ENCODE peak calls at places on chromosomes 16 and 17, in nine cellular contexts. B, Z, L, J, G, H, U, D and C are unnamed samples.

GRCh38 chr16:73878616-73879015 is 418.0 kb upstream of the PSMD7 start:
- DNase-seq in D (peak), H (no peak), Z (peak), B (no peak), L (peak), J (peak), U (no peak), G (no peak), C (peak)

GRCh38 chr17:63240106-63240505 is 206.0 kb downstream of the CYB561 start:
- DNase-seq in L (no peak), Z (no peak), G (no peak), H (no peak), B (no peak), D (no peak), J (no peak), U (no peak), C (no peak)

GRCh38 chr17:5500804-5501391 is 14.5 kb downstream of the MIS12 start:
- DNase-seq in D (peak), U (peak), H (peak), B (peak), Z (peak), L (peak), J (peak), G (peak), C (no peak)

GRCh38 chr16:57689772-57690558 is 4.6 kb upstream of the DRC7 start:
- DNase-seq in Z (no peak), G (peak), D (no peak), H (no peak), B (no peak), L (no peak), U (no peak), J (no peak), C (no peak)

GRCh38 chr17:13520899-13521572 is 80.7 kb downstream of the HS3ST3A1 start:
- DNase-seq in D (peak), J (no peak), G (no peak), U (no peak), L (no peak), Z (peak), H (no peak), B (no peak), C (no peak)

GRCh38 chr16:58000706-58001676 is at the start of gene USB1:
- DNase-seq in H (peak), Z (peak), B (peak), U (peak), J (peak), D (peak), G (peak), L (peak), C (no peak)

GRCh38 chr16:55901756-55902155 is 26.6 kb upstream of the CES5A start:
- DNase-seq in J (no peak), U (no peak), B (no peak), Z (no peak), L (no peak), D (no peak), G (no peak), H (no peak), C (no peak)

GRCh38 chr17:68576811-68577551 is 24.2 kb downstream of the FAM20A start:
- DNase-seq in U (no peak), H (peak), Z (no peak), L (no peak), B (no peak), J (peak), D (no peak), G (no peak), C (peak)

GRCh38 chr17:56598471-56598870 is 5.0 kb downstream of the NOG start:
- DNase-seq in Z (no peak), J (no peak), H (no peak), U (no peak), G (no peak), B (no peak), L (no peak), D (peak), C (no peak)

GRCh38 chr16:14378684-14379467 is 251.2 kb downstream of the PARN start:
- DNase-seq in D (peak), B (no peak), Z (no peak), L (peak), H (no peak), U (no peak), G (no peak), J (no peak), C (no peak)

GRCh38 chr17:39606434-39607056 is 1.2 kb downstream of the NEUROD2 start:
- DNase-seq in B (no peak), L (no peak), D (no peak), U (no peak), J (no peak), H (no peak), Z (no peak), G (no peak), C (no peak)

GRCh38 chr16:15607700-15608396 is 35.1 kb downstream of the MARF1 start:
- DNase-seq in Z (peak), H (peak), L (no peak), G (peak), U (no peak), J (no peak), D (peak), B (no peak), C (no peak)

GRCh38 chr16:78816499-78817441 is 717.3 kb downstream of the WWOX start:
- DNase-seq in U (peak), B (no peak), J (no peak), L (no peak), H (peak), Z (no peak), G (no peak), D (no peak), C (no peak)

GRCh38 chr16:75931043-75931442 is 204.8 kb upstream of the CPHXL start:
- DNase-seq in D (peak), B (no peak), U (no peak), H (no peak), Z (peak), G (no peak), L (no peak), J (no peak), C (peak)

GRCh38 chr17:17738901-17739300 is 57.6 kb downstream of the RAI1 start:
- DNase-seq in G (no peak), B (no peak), Z (no peak), D (peak), U (no peak), J (peak), L (peak), H (no peak), C (no peak)

GRCh38 chr16:49484454-49484853 is 110.8 kb downstream of the C16orf78 start:
- DNase-seq in B (peak), Z (no peak), G (peak), U (peak), H (peak), L (no peak), D (no peak), J (peak), C (no peak)

GRCh38 chr16:23274968-23275367 is 27.1 kb upstream of the SCNN1B start:
- DNase-seq in Z (no peak), H (no peak), J (no peak), B (no peak), U (no peak), D (no peak), L (no peak), G (no peak), C (no peak)

GRCh38 chr16:56421976-56422669 is 3.2 kb downstream of the AMFR start:
- DNase-seq in D (no peak), L (no peak), H (no peak), G (no peak), U (no peak), J (no peak), B (no peak), Z (no peak), C (no peak)

GRCh38 chr17:77647531-77647930 is 311.0 kb upstream of the TNRC6C start:
- DNase-seq in Z (no peak), L (no peak), J (no peak), U (no peak), G (no peak), B (no peak), H (no peak), D (no peak), C (no peak)

GRCh38 chr17:75344664-75345063 is 55.4 kb upstream of the SLC25A19 start:
- DNase-seq in Z (no peak), G (no peak), D (peak), B (no peak), U (no peak), H (no peak), J (no peak), L (no peak), C (no peak)

GRCh38 chr17:73455767-73456166 is 144.0 kb upstream of the CDC42EP4 start:
- DNase-seq in Z (no peak), L (no peak), B (no peak), D (no peak), G (no peak), J (no peak), H (no peak), U (no peak), C (no peak)

GRCh38 chr16:10950393-10950792 is 6.0 kb downstream of the CLEC16A start:
- DNase-seq in U (no peak), Z (no peak), L (peak), G (no peak), D (no peak), J (no peak), H (no peak), B (no peak), C (no peak)

GRCh38 chr16:84159006-84159405 is 13.9 kb downstream of the DNAAF1 start:
- DNase-seq in Z (no peak), B (no peak), U (no peak), G (peak), H (no peak), J (no peak), D (no peak), L (no peak), C (no peak)

GRCh38 chr17:82238562-82239201 is 9.8 kb downstream of the SLC16A3 start:
- DNase-seq in D (peak), Z (no peak), J (peak), L (peak), U (peak), B (peak), H (peak), G (peak), C (peak)

GRCh38 chr17:80408872-80409271 is 6.1 kb upstream of the ENDOV start:
- DNase-seq in J (no peak), D (no peak), U (no peak), B (peak), H (no peak), G (no peak), Z (no peak), L (no peak), C (no peak)

GRCh38 chr17:72737291-72737690 is 355.2 kb downstream of the SLC39A11 start:
- DNase-seq in G (no peak), H (no peak), U (no peak), L (no peak), B (no peak), D (no peak), Z (no peak), J (no peak), C (no peak)

GRCh38 chr16:74726736-74727135 is 26.1 kb upstream of the MLKL start:
- DNase-seq in Z (no peak), G (no peak), H (no peak), L (no peak), B (no peak), U (no peak), J (peak), D (no peak), C (no peak)

GRCh38 chr17:80644588-80644987 is 100.0 kb downstream of the RPTOR start:
- DNase-seq in U (no peak), J (no peak), H (no peak), L (no peak), Z (no peak), D (peak), B (no peak), G (no peak), C (no peak)

GRCh38 chr16:4979164-4979563 is 21.0 kb downstream of the SEC14L5 start:
- DNase-seq in H (no peak), J (no peak), B (no peak), Z (no peak), U (no peak), L (no peak), D (no peak), G (no peak), C (no peak)

GRCh38 chr17:77721823-77722160 is 236.7 kb upstream of the TNRC6C start:
- DNase-seq in L (no peak), B (no peak), U (no peak), D (no peak), H (no peak), J (no peak), G (no peak), Z (no peak), C (no peak)

GRCh38 chr16:50302472-50303005 is 36.2 kb downstream of the ADCY7 start:
- DNase-seq in Z (no peak), B (no peak), L (no peak), H (no peak), J (no peak), G (peak), U (no peak), D (no peak), C (no peak)

GRCh38 chr16:86025706-86026105 is 126.7 kb downstream of the IRF8 start:
- DNase-seq in Z (no peak), G (peak), B (no peak), U (no peak), J (no peak), H (no peak), L (no peak), D (no peak), C (no peak)

GRCh38 chr16:49947907-49948678 is 76.9 kb upstream of the CNEP1R1 start:
- DNase-seq in B (no peak), G (no peak), H (no peak), D (no peak), Z (no peak), U (no peak), J (no peak), L (no peak), C (no peak)

DNA sequence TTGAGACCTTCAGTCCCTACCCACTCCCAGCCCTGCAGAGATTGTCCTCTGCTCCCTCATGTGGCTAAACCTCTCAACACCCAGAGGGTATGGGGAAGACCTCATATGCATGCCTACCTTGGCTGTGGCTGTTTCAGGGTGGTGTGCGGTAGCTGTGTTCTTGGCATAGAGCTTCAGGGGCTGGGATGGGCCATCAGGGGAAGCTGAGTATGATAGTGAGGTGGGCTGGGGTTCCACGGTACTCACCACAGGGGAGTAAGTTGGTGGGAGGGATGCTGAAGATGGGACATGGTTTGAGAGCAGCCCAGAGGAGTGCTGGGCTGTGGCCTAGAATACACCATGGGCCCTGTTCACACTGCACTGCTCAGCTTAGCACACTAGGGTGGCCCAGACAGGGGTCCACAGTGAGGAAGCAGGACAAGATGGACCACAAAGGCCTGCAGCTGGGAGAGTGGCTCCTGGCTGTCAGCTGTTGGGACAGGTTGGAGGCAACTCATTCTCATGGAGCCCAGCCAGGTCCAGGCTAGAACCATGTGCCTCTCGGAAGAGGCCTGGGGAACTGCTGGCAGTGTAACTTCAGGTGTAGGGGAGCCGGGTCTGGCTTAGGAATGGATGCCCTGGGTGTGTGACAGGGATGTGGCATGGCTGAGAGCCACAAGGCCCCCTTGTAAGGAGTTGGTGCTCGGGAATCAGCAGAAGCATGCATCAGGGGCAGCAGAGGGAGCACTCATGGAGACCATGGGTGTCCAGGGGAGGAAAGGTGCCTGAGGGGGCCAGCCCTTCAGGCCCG is 3.1 kb downstream of the MFAP4 start:
- DNase-seq in U (no peak), J (no peak), D (no peak), L (no peak), B (no peak), H (no peak), G (peak), Z (no peak), C (no peak)
- H3K4me3 ChIP-seq in U (no peak), J (no peak), D (no peak), L (no peak), B (no peak), H (no peak), G (no peak), Z (no peak), C (no peak)

GRCh38 chr16:2511996-2512919 is 1.5 kb upstream of the ATP6V0C start:
- DNase-seq in G (no peak), D (no peak), U (no peak), J (no peak), B (no peak), L (no peak), Z (no peak), H (no peak), C (no peak)

GRCh38 chr16:2511128-2511785 is 2.5 kb upstream of the ATP6V0C start:
- DNase-seq in D (peak), B (peak), J (peak), U (no peak), L (no peak), G (peak), Z (no peak), H (peak), C (no peak)

GRCh38 chr16:2514333-2515179 is 804 bp downstream of the ATP6V0C start:
- DNase-seq in H (no peak), D (no peak), J (no peak), Z (no peak), L (no peak), B (peak), G (no peak), U (no peak), C (no peak)

GRCh38 chr16:2513405-2514332 is at the start of gene ATP6V0C:
- DNase-seq in Z (peak), U (peak), G (peak), H (peak), L (peak), J (peak), B (peak), D (peak), C (peak)

GRCh38 chr16:2512920-2513404 is 790 bp upstream of the ATP6V0C start:
- DNase-seq in G (no peak), D (no peak), U (no peak), Z (no peak), L (no peak), J (no peak), B (no peak), H (no peak), C (no peak)
- TF ChIP-seq CTCF in G (no peak), D (no peak), U (no peak), Z (peak), L (no peak), J (no peak), B (no peak), H (no peak), C (no peak)

GRCh38 chr17:7132511-7133094 is 18.0 kb upstream of the ASGR2 start:
- DNase-seq in B (no peak), Z (no peak), U (no peak), D (no peak), G (no peak), L (no peak), J (no peak), H (no peak), C (no peak)
- H3K4me3 ChIP-seq in B (no peak), Z (no peak), U (no peak), D (no peak), G (peak), L (no peak), J (no peak), H (no peak), C (no peak)

GRCh38 chr16:12057276-12057675 is 80.7 kb downstream of the SNX29 start:
- DNase-seq in L (no peak), H (no peak), Z (no peak), G (no peak), D (peak), J (no peak), B (no peak), U (peak), C (no peak)
- TF ChIP-seq CTCF in L (no peak), H (no peak), Z (no peak), G (no peak), D (no peak), J (no peak), B (no peak), U (no peak), C (no peak)

DNA sequence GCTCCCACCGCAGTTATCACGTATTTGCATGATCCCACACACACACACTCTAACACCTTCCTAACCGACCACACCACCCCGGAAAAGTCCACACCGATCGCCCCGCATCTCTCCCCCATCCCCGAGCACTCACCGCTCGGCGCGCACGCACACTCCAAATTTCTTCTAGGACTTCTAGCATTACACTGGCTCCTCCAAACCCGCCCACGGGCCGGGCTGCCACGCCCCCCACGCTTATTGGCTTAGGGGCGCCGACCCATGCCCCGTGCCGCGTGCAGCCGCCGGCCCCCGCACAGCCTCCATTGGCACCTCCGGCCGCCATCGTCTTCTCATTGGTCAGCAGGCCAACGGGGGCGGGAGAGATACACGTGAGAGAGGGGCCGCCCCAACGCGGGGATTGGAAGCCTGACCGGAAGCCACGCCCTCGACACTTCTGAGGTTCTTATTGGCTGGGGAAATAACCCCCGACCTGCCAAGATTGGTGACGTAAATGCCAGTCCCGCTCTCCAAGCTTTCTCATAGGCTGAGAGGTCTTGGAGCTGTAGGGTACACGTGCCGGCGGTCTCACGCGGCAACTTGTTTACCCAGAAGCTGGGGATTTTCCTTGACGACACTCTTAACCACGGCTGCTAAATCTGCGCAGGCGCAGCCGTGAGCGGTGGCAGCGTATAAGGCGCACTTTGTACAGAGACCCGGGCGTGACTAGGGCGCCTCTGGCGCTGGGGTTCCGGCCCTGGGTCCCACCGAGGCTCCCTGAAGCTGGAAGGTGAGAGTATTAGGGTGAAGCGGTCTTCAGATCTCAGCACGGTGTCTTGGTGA is 4.2 kb upstream of the PER1 start:
- DNase-seq in U (peak), G (peak), L (peak), Z (peak), D (peak), J (peak), B (peak), H (peak), C (peak)
- H3K4me3 ChIP-seq in U (peak), G (peak), L (peak), Z (peak), D (peak), J (peak), B (peak), H (peak), C (peak)

DNA sequence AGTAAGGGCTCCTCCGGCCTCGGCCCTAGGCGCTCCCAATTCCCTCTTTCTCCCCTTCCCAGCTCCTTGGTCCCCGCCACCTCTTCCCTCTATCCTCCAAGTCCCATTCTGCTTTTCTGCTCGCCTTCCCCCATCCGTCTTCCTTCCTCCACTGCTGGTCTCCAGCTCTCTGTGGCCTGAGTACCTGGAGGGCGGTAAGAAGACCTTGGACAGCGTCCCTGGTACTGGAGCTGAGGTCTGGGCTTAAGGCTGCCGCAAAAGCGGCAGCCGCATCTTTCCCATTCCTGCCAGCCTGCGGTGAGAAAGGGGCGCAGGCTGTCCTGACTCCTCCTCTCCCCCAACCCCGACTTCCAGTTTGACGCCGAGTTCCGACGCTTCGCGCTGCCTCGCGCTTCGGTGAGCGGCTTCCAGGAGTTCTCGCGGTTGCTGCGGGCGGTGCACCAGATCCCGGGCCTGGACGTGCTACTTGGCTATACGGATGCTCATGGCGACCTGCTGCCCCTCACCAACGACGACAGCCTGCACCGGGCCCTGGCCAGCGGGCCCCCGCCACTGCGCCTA is 421 bp downstream of the PARD6A start:
- DNase-seq in J (no peak), B (no peak), L (no peak), U (no peak), G (no peak), Z (peak), H (no peak), D (peak), C (no peak)
- TF ChIP-seq CTCF in J (no peak), B (no peak), L (no peak), U (no peak), G (no peak), Z (no peak), H (no peak), D (no peak), C (no peak)